ENCODE peak calls at places on chromosomes 12 and 14, in seven cellular contexts. One of them, this sample, is unnamed.

GRCh38 chr14:73491256-73491976 is 683 bp downstream of the RIOX1 start:
- DNase-seq in mammary epithelial cell: peak; percentile 74
- DNase-seq in tibial artery: peak; percentile 79
- DNase-seq in thyroid gland: peak; percentile 62
- DNase-seq in Karpas-422: peak; percentile 76
- DNase-seq in lung: peak; percentile 66
- DNase-seq in fibroblast of lung: peak; percentile 80
- DNase-seq in this sample: peak; percentile 69

GRCh38 chr12:105892362-105892910 is 246.3 kb downstream of the NUAK1 start:
- DNase-seq in tibial artery: no peak
- DNase-seq in thyroid gland: no peak
- DNase-seq in Karpas-422: no peak
- DNase-seq in mammary epithelial cell: no peak
- DNase-seq in lung: no peak
- DNase-seq in fibroblast of lung: peak; percentile 4
- DNase-seq in this sample: no peak

GRCh38 chr12:97482153-97482693 is 19.6 kb downstream of the RMST start:
- DNase-seq in mammary epithelial cell: no peak
- DNase-seq in thyroid gland: no peak
- DNase-seq in lung: no peak
- DNase-seq in fibroblast of lung: no peak
- DNase-seq in tibial artery: no peak
- DNase-seq in Karpas-422: no peak
- DNase-seq in this sample: no peak

GRCh38 chr14:77077040-77077439 is 21.0 kb upstream of the CIPC start:
- DNase-seq in Karpas-422: no peak
- DNase-seq in mammary epithelial cell: no peak
- DNase-seq in lung: no peak
- DNase-seq in fibroblast of lung: no peak
- DNase-seq in tibial artery: no peak
- DNase-seq in thyroid gland: no peak
- DNase-seq in this sample: no peak

GRCh38 chr14:57085801-57086200 is 182.9 kb downstream of the EXOC5 start:
- DNase-seq in Karpas-422: no peak
- DNase-seq in lung: no peak
- DNase-seq in tibial artery: no peak
- DNase-seq in fibroblast of lung: no peak
- DNase-seq in thyroid gland: peak; percentile 5
- DNase-seq in mammary epithelial cell: peak; percentile 16
- DNase-seq in this sample: no peak

GRCh38 chr12:80567391-80567790 is 123.4 kb downstream of the PTPRQ start:
- DNase-seq in mammary epithelial cell: peak; percentile 61
- DNase-seq in tibial artery: no peak
- DNase-seq in lung: no peak
- DNase-seq in thyroid gland: no peak
- DNase-seq in fibroblast of lung: peak; percentile 24
- DNase-seq in Karpas-422: no peak
- DNase-seq in this sample: no peak

GRCh38 chr12:104793280-104793679 is 164.8 kb downstream of the SLC41A2 start:
- DNase-seq in lung: no peak
- DNase-seq in Karpas-422: no peak
- DNase-seq in tibial artery: peak; percentile 72
- DNase-seq in mammary epithelial cell: peak; percentile 74
- DNase-seq in fibroblast of lung: peak; percentile 90
- DNase-seq in thyroid gland: no peak
- DNase-seq in this sample: no peak

GRCh38 chr14:32252030-32252670 is 49.1 kb upstream of the RNU6-8 start:
- DNase-seq in Karpas-422: peak; percentile 92
- DNase-seq in tibial artery: no peak
- DNase-seq in thyroid gland: peak; percentile 56
- DNase-seq in mammary epithelial cell: peak; percentile 56
- DNase-seq in fibroblast of lung: peak; percentile 69
- DNase-seq in lung: peak; percentile 59
- DNase-seq in this sample: peak; percentile 70

GRCh38 chr12:112008918-112009317 is 4.0 kb downstream of the TMEM116 start:
- DNase-seq in mammary epithelial cell: no peak
- DNase-seq in lung: no peak
- DNase-seq in tibial artery: no peak
- DNase-seq in thyroid gland: no peak
- DNase-seq in Karpas-422: no peak
- DNase-seq in fibroblast of lung: no peak
- DNase-seq in this sample: no peak
- H3K4me3 ChIP-seq in mammary epithelial cell: no peak overlapping the region
- H3K4me3 ChIP-seq in lung: no peak overlapping the region
- H3K4me3 ChIP-seq in tibial artery: no peak overlapping the region
- H3K4me3 ChIP-seq in thyroid gland: no peak overlapping the region
- H3K4me3 ChIP-seq in Karpas-422: no peak overlapping the region
- H3K4me3 ChIP-seq in fibroblast of lung: no peak overlapping the region
- H3K4me3 ChIP-seq in this sample: no peak overlapping the region

DNA sequence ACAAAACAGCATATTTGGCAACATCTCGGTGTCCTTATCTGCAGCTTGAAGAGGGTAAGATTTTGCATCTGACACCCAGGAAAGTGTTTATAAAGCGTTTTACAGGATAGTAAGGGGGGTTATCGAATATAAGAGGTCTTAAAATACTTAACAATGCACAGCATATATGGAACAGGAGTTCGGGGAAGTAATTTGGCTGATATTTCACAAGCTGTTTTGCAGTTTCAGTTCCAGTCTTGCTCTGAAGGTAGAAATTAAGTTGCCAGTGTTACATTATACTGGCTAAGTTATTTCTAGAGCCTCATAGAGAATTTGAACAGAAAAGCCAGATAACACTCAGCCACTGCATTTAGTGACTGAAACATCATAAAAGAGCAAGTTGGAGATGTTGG is 941 bp upstream of the MAP4K5 start:
- DNase-seq in thyroid gland: no peak
- DNase-seq in mammary epithelial cell: no peak
- DNase-seq in tibial artery: no peak
- DNase-seq in Karpas-422: no peak
- DNase-seq in lung: no peak
- DNase-seq in fibroblast of lung: no peak
- DNase-seq in this sample: no peak
- H3K27ac ChIP-seq in thyroid gland: peak overlapping the region; percentile 97
- H3K27ac ChIP-seq in mammary epithelial cell: peak overlapping the region; percentile 38
- H3K27ac ChIP-seq in tibial artery: no peak overlapping the region
- H3K27ac ChIP-seq in Karpas-422: no peak overlapping the region
- H3K27ac ChIP-seq in lung: peak overlapping the region; percentile 98
- H3K27ac ChIP-seq in fibroblast of lung: no peak overlapping the region
- H3K27ac ChIP-seq in this sample: peak overlapping the region; percentile 69

GRCh38 chr14:92735344-92735743 is 13.1 kb downstream of the LGMN start:
- DNase-seq in lung: no peak
- DNase-seq in mammary epithelial cell: no peak
- DNase-seq in Karpas-422: no peak
- DNase-seq in thyroid gland: no peak
- DNase-seq in fibroblast of lung: no peak
- DNase-seq in tibial artery: no peak
- DNase-seq in this sample: no peak

GRCh38 chr14:92737619-92738188 is 10.7 kb downstream of the LGMN start:
- DNase-seq in Karpas-422: no peak
- DNase-seq in thyroid gland: no peak
- DNase-seq in tibial artery: no peak
- DNase-seq in mammary epithelial cell: no peak
- DNase-seq in lung: no peak
- DNase-seq in fibroblast of lung: no peak
- DNase-seq in this sample: no peak

GRCh38 chr14:92740440-92740839 is 8.0 kb downstream of the LGMN start:
- DNase-seq in Karpas-422: no peak
- DNase-seq in fibroblast of lung: no peak
- DNase-seq in thyroid gland: no peak
- DNase-seq in mammary epithelial cell: no peak
- DNase-seq in tibial artery: no peak
- DNase-seq in lung: no peak
- DNase-seq in this sample: no peak

GRCh38 chr14:92734618-92735017 is 13.8 kb downstream of the LGMN start:
- DNase-seq in thyroid gland: no peak
- DNase-seq in Karpas-422: no peak
- DNase-seq in tibial artery: no peak
- DNase-seq in lung: no peak
- DNase-seq in mammary epithelial cell: no peak
- DNase-seq in fibroblast of lung: no peak
- DNase-seq in this sample: no peak

DNA sequence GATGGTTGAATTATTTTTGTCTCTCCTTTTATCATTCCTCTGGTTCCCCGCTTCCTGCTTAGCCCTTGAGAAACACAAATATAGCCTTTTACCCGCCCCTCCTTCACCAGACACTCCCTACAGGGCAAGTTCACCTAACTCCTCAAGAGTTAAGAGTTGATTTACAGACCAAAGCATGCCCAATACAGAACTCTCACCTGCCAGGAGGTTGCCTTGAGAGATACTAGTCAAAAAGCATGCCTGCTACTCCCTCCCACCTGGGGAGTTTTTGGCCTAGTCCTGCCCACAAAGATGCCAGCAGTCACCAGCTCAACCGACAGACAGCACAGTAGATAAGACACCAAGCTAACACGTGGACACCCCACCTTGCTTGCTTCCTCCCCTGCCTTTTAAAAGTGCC is 11.2 kb downstream of the LGMN start:
- DNase-seq in lung: no peak
- DNase-seq in mammary epithelial cell: no peak
- DNase-seq in thyroid gland: peak; percentile 66
- DNase-seq in fibroblast of lung: no peak
- DNase-seq in Karpas-422: no peak
- DNase-seq in tibial artery: no peak
- DNase-seq in this sample: no peak
- H3K4me3 ChIP-seq in lung: no peak overlapping the region
- H3K4me3 ChIP-seq in mammary epithelial cell: no peak overlapping the region
- H3K4me3 ChIP-seq in thyroid gland: no peak overlapping the region
- H3K4me3 ChIP-seq in fibroblast of lung: no peak overlapping the region
- H3K4me3 ChIP-seq in Karpas-422: no peak overlapping the region
- H3K4me3 ChIP-seq in tibial artery: no peak overlapping the region
- H3K4me3 ChIP-seq in this sample: no peak overlapping the region

GRCh38 chr12:26121841-26122680 is 2.8 kb downstream of the BHLHE41 start:
- DNase-seq in tibial artery: peak; percentile 68
- DNase-seq in Karpas-422: no peak
- DNase-seq in mammary epithelial cell: no peak
- DNase-seq in lung: no peak
- DNase-seq in thyroid gland: peak; percentile 19
- DNase-seq in fibroblast of lung: peak; percentile 44
- DNase-seq in this sample: peak; percentile 27
- H3K27ac ChIP-seq in tibial artery: peak overlapping the region; percentile 99
- H3K27ac ChIP-seq in Karpas-422: no peak overlapping the region
- H3K27ac ChIP-seq in mammary epithelial cell: peak overlapping the region; percentile 69
- H3K27ac ChIP-seq in lung: peak overlapping the region; percentile 89
- H3K27ac ChIP-seq in thyroid gland: peak overlapping the region; percentile 99
- H3K27ac ChIP-seq in fibroblast of lung: peak overlapping the region; percentile 81
- H3K27ac ChIP-seq in this sample: no peak overlapping the region

GRCh38 chr12:52249041-52249461 is 16.0 kb downstream of the KRT7 start:
- DNase-seq in fibroblast of lung: no peak
- DNase-seq in lung: peak; percentile 70
- DNase-seq in Karpas-422: no peak
- DNase-seq in thyroid gland: peak; percentile 98
- DNase-seq in mammary epithelial cell: no peak
- DNase-seq in tibial artery: peak; percentile 93
- DNase-seq in this sample: no peak
- H3K4me3 ChIP-seq in fibroblast of lung: no peak overlapping the region
- H3K4me3 ChIP-seq in lung: no peak overlapping the region
- H3K4me3 ChIP-seq in Karpas-422: no peak overlapping the region
- H3K4me3 ChIP-seq in thyroid gland: no peak overlapping the region
- H3K4me3 ChIP-seq in mammary epithelial cell: no peak overlapping the region
- H3K4me3 ChIP-seq in tibial artery: no peak overlapping the region
- H3K4me3 ChIP-seq in this sample: no peak overlapping the region